ENCODE peak calls at places on chromosome 22, in five cellular contexts. One of them, this sample, is unnamed.

GRCh38 chr22:28894320-28894719 is 10.9 kb downstream of the ZNRF3 start:
- DNase-seq in right lobe of liver: no peak
- DNase-seq in kidney: no peak
- DNase-seq in neural crest cell: no peak
- DNase-seq in PC-3: peak
- DNase-seq in this sample: no peak

GRCh38 chr22:29443861-29444431 is 5.6 kb downstream of the RFPL1 start:
- DNase-seq in PC-3: no peak
- DNase-seq in neural crest cell: no peak
- DNase-seq in kidney: no peak
- DNase-seq in right lobe of liver: no peak
- DNase-seq in this sample: no peak

GRCh38 chr22:42073568-42074152 is 388 bp upstream of the PHETA2 start:
- DNase-seq in PC-3: no peak
- DNase-seq in neural crest cell: no peak
- DNase-seq in right lobe of liver: no peak
- DNase-seq in kidney: no peak
- DNase-seq in this sample: no peak

GRCh38 chr22:17120711-17121234 is 387 bp downstream of the TMEM121B start:
- DNase-seq in neural crest cell: peak
- DNase-seq in kidney: no peak
- DNase-seq in PC-3: no peak
- DNase-seq in right lobe of liver: no peak
- DNase-seq in this sample: no peak

GRCh38 chr22:29253561-29254282 is 14.1 kb downstream of the RHBDD3 start:
- DNase-seq in kidney: no peak
- DNase-seq in neural crest cell: no peak
- DNase-seq in PC-3: no peak
- DNase-seq in right lobe of liver: peak
- DNase-seq in this sample: no peak

GRCh38 chr22:36445158-36445668 is 36.2 kb downstream of the TXN2 start:
- DNase-seq in neural crest cell: no peak
- DNase-seq in right lobe of liver: no peak
- DNase-seq in PC-3: no peak
- DNase-seq in kidney: peak
- DNase-seq in this sample: peak

GRCh38 chr22:20999350-21000214 is 2.3 kb downstream of the THAP7 start:
- DNase-seq in PC-3: no peak
- DNase-seq in right lobe of liver: no peak
- DNase-seq in kidney: peak
- DNase-seq in neural crest cell: no peak
- DNase-seq in this sample: no peak

GRCh38 chr22:31211504-31211861 is 615 bp upstream of the LIMK2 start:
- DNase-seq in PC-3: no peak
- DNase-seq in right lobe of liver: no peak
- DNase-seq in kidney: no peak
- DNase-seq in neural crest cell: no peak
- DNase-seq in this sample: no peak

GRCh38 chr22:26887456-26887855 is 230.1 kb downstream of the MIAT start:
- DNase-seq in neural crest cell: no peak
- DNase-seq in kidney: no peak
- DNase-seq in PC-3: no peak
- DNase-seq in right lobe of liver: no peak
- DNase-seq in this sample: peak

GRCh38 chr22:27663812-27664211 is 137.7 kb downstream of the MN1 start:
- DNase-seq in kidney: no peak
- DNase-seq in right lobe of liver: no peak
- DNase-seq in PC-3: peak
- DNase-seq in neural crest cell: no peak
- DNase-seq in this sample: no peak

GRCh38 chr22:25048659-25049657 is 96.4 kb downstream of the KIAA1671 start:
- DNase-seq in PC-3: peak
- DNase-seq in kidney: peak
- DNase-seq in right lobe of liver: peak
- DNase-seq in neural crest cell: peak
- DNase-seq in this sample: no peak

GRCh38 chr22:28989912-28990311 is 71.7 kb downstream of the C22orf31 start:
- DNase-seq in kidney: no peak
- DNase-seq in neural crest cell: no peak
- DNase-seq in right lobe of liver: no peak
- DNase-seq in PC-3: no peak
- DNase-seq in this sample: no peak

GRCh38 chr22:27990879-27991278 is 71.8 kb upstream of the PITPNB start:
- DNase-seq in right lobe of liver: peak
- DNase-seq in neural crest cell: peak
- DNase-seq in PC-3: peak
- DNase-seq in kidney: no peak
- DNase-seq in this sample: no peak

GRCh38 chr22:41021039-41021654 is 70.0 kb downstream of the RBX1 start:
- DNase-seq in right lobe of liver: peak
- DNase-seq in neural crest cell: no peak
- DNase-seq in PC-3: no peak
- DNase-seq in kidney: peak
- DNase-seq in this sample: no peak

GRCh38 chr22:17368727-17369552 is at the start of gene CECR2:
- DNase-seq in kidney: peak
- DNase-seq in right lobe of liver: peak
- DNase-seq in PC-3: no peak
- DNase-seq in neural crest cell: peak
- DNase-seq in this sample: no peak

GRCh38 chr22:50313600-50313999 is 6.2 kb upstream of the PLXNB2 start:
- DNase-seq in neural crest cell: no peak
- DNase-seq in right lobe of liver: peak
- DNase-seq in kidney: peak
- DNase-seq in PC-3: no peak
- DNase-seq in this sample: no peak

GRCh38 chr22:27686534-27686933 is 115.0 kb downstream of the MN1 start:
- DNase-seq in kidney: peak
- DNase-seq in right lobe of liver: no peak
- DNase-seq in neural crest cell: no peak
- DNase-seq in PC-3: no peak
- DNase-seq in this sample: peak

GRCh38 chr22:30413745-30414524 is 11.6 kb upstream of the MTFP1 start:
- DNase-seq in neural crest cell: no peak
- DNase-seq in kidney: no peak
- DNase-seq in right lobe of liver: no peak
- DNase-seq in PC-3: no peak
- DNase-seq in this sample: no peak

GRCh38 chr22:29848115-29848514 is 10.0 kb upstream of the ASCC2 start:
- DNase-seq in kidney: no peak
- DNase-seq in right lobe of liver: no peak
- DNase-seq in PC-3: no peak
- DNase-seq in neural crest cell: no peak
- DNase-seq in this sample: no peak

GRCh38 chr22:37486224-37486845 is at the start of gene MFNG:
- DNase-seq in neural crest cell: peak
- DNase-seq in kidney: peak
- DNase-seq in PC-3: peak
- DNase-seq in right lobe of liver: peak
- DNase-seq in this sample: peak

GRCh38 chr22:19837915-19838314 is 16.8 kb downstream of the GNB1L start:
- DNase-seq in PC-3: no peak
- DNase-seq in neural crest cell: no peak
- DNase-seq in right lobe of liver: no peak
- DNase-seq in kidney: no peak
- DNase-seq in this sample: no peak
- TF ChIP-seq CTCF in PC-3: no peak
- TF ChIP-seq CTCF in neural crest cell: no peak
- TF ChIP-seq CTCF in right lobe of liver: no peak
- TF ChIP-seq CTCF in kidney: no peak
- TF ChIP-seq CTCF in this sample: no peak

GRCh38 chr22:10961043-10961860 is 4566.7 kb upstream of the OR11H1 start:
- DNase-seq in PC-3: no peak
- DNase-seq in right lobe of liver: no peak
- DNase-seq in kidney: peak
- DNase-seq in neural crest cell: no peak
- DNase-seq in this sample: no peak
- TF ChIP-seq CTCF in PC-3: no peak
- TF ChIP-seq CTCF in right lobe of liver: no peak
- TF ChIP-seq CTCF in kidney: no peak
- TF ChIP-seq CTCF in neural crest cell: no peak
- TF ChIP-seq CTCF in this sample: no peak

DNA sequence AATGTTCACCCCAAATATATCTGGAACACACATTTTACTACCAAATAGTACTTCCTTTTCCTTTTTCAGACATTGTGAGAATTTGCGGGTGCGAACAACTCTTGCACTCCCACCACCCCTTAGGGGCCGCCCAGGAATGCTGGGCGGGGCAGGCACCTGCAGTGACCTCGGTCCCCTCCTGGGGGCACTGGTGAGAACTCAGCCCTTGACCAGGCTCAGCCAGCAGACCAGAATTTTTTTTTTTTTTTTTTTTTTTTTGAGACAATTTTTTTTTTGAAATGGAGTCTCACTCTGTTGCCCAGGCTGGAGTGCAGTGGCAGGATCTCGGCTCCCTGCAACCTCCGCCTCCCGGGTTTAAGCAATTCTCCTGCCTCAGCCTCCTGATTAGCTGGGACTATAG is 75.8 kb downstream of the ARHGAP8 start:
- DNase-seq in PC-3: peak
- DNase-seq in neural crest cell: peak
- DNase-seq in right lobe of liver: peak
- DNase-seq in kidney: no peak
- DNase-seq in this sample: no peak
- TF ChIP-seq CTCF in PC-3: peak
- TF ChIP-seq CTCF in neural crest cell: peak
- TF ChIP-seq CTCF in right lobe of liver: peak
- TF ChIP-seq CTCF in kidney: no peak
- TF ChIP-seq CTCF in this sample: peak

GRCh38 chr22:47449508-47450270 is 687.2 kb downstream of the TBC1D22A start:
- DNase-seq in kidney: no peak
- DNase-seq in PC-3: no peak
- DNase-seq in neural crest cell: no peak
- DNase-seq in right lobe of liver: no peak
- DNase-seq in this sample: no peak

GRCh38 chr22:47453049-47453448 is 690.6 kb downstream of the TBC1D22A start:
- DNase-seq in PC-3: no peak
- DNase-seq in right lobe of liver: no peak
- DNase-seq in neural crest cell: no peak
- DNase-seq in kidney: no peak
- DNase-seq in this sample: no peak

GRCh38 chr22:47448231-47449035 is 686.0 kb downstream of the TBC1D22A start:
- DNase-seq in PC-3: no peak
- DNase-seq in kidney: peak
- DNase-seq in right lobe of liver: no peak
- DNase-seq in neural crest cell: no peak
- DNase-seq in this sample: no peak

GRCh38 chr22:47450876-47451475 is 688.5 kb downstream of the TBC1D22A start:
- DNase-seq in PC-3: no peak
- DNase-seq in right lobe of liver: no peak
- DNase-seq in neural crest cell: no peak
- DNase-seq in kidney: no peak
- DNase-seq in this sample: no peak

DNA sequence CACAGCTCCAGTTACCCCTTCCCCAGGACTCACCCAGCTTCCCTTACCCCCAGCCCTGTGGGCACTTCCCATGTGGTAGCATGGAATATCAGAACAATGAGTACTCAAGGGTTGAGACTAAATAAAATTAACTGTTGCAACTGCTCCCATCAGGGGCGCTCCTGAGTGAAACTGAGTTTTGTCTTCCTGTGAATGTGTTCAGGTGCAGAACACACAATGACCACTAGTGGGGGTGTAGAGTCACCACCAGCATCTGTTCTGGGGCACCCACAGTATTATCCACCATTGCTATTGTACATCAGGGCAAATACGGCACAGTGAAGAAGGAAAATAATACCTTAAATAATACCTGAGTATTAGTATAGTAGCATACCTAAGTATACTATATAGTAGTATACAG is 689.7 kb downstream of the TBC1D22A start:
- DNase-seq in PC-3: peak
- DNase-seq in neural crest cell: no peak
- DNase-seq in kidney: no peak
- DNase-seq in right lobe of liver: no peak
- DNase-seq in this sample: no peak
- TF ChIP-seq CTCF in PC-3: peak
- TF ChIP-seq CTCF in neural crest cell: peak
- TF ChIP-seq CTCF in kidney: no peak
- TF ChIP-seq CTCF in right lobe of liver: peak
- TF ChIP-seq CTCF in this sample: peak

GRCh38 chr22:32476286-32476685 is 1.7 kb downstream of the FBXO7 start:
- DNase-seq in neural crest cell: no peak
- DNase-seq in kidney: no peak
- DNase-seq in right lobe of liver: no peak
- DNase-seq in PC-3: no peak
- DNase-seq in this sample: no peak

GRCh38 chr22:32475428-32476010 is 908 bp downstream of the FBXO7 start:
- DNase-seq in PC-3: peak
- DNase-seq in neural crest cell: peak
- DNase-seq in right lobe of liver: peak
- DNase-seq in kidney: no peak
- DNase-seq in this sample: peak

GRCh38 chr22:32473388-32473952 is 1.1 kb upstream of the FBXO7 start:
- DNase-seq in kidney: no peak
- DNase-seq in neural crest cell: peak
- DNase-seq in right lobe of liver: peak
- DNase-seq in PC-3: peak
- DNase-seq in this sample: peak

GRCh38 chr22:32476804-32477203 is 2.2 kb downstream of the FBXO7 start:
- DNase-seq in neural crest cell: no peak
- DNase-seq in PC-3: no peak
- DNase-seq in right lobe of liver: no peak
- DNase-seq in kidney: no peak
- DNase-seq in this sample: no peak

GRCh38 chr22:32474635-32475427 is at the start of gene FBXO7:
- DNase-seq in neural crest cell: peak
- DNase-seq in right lobe of liver: peak
- DNase-seq in PC-3: peak
- DNase-seq in kidney: peak
- DNase-seq in this sample: peak
- TF ChIP-seq CTCF in neural crest cell: peak
- TF ChIP-seq CTCF in right lobe of liver: peak
- TF ChIP-seq CTCF in PC-3: no peak
- TF ChIP-seq CTCF in kidney: peak
- TF ChIP-seq CTCF in this sample: peak

DNA sequence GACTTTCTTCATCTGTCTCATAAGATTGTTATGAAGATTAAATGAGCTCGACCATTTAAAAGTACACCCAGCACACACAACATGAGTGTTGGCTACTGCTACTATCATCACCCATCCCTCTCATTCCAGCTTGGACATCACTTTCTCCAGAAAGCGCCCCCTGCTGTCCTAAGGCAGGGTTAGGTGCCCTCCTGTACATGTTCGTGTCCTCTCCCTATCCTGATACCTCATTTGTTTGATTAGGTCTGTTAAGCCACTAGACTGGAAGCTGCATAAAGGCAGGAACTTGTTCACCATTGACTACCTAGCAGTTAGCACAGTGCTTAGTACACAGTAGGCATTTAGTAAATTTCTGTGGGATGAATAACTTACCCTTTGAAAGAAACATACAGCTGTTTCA is 85.5 kb downstream of the ENTHD1 start:
- DNase-seq in PC-3: peak
- DNase-seq in kidney: no peak
- DNase-seq in right lobe of liver: no peak
- DNase-seq in neural crest cell: peak
- DNase-seq in this sample: peak
- TF ChIP-seq CTCF in PC-3: peak
- TF ChIP-seq CTCF in kidney: peak
- TF ChIP-seq CTCF in right lobe of liver: peak
- TF ChIP-seq CTCF in neural crest cell: peak
- TF ChIP-seq CTCF in this sample: peak

This sample was measured in HFFc6.